ENCODE peak calls at places on chromosomes 4 and X, in five cellular contexts. I, Q, T, C and O are unnamed samples.

GRCh38 chrX:18619288-18619687 is 52.6 kb downstream of the RS1 start:
- DNase-seq in I (no peak), Q (no peak), T (no peak), C (no peak), O (no peak)

GRCh38 chrX:79270401-79270800 is 96.7 kb downstream of the ITM2A start:
- DNase-seq in I (no peak), Q (no peak), T (no peak), C (no peak), O (peak; percentile 23)

GRCh38 chrX:3346436-3347329 is at the start of gene MXRA5:
- DNase-seq in I (no peak), Q (no peak), T (no peak), C (peak; percentile 11), O (no peak)

GRCh38 chr4:116073051-116073450 is 959.6 kb upstream of the NDST4 start:
- DNase-seq in I (no peak), Q (no peak), T (no peak), C (no peak), O (no peak)

GRCh38 chr4:161936625-161937133 is 227.1 kb downstream of the FSTL5 start:
- DNase-seq in I (peak; percentile 1), Q (no peak), T (no peak), C (peak; percentile 80), O (no peak)

GRCh38 chr4:146275370-146275769 is 61.0 kb downstream of the REELD1 start:
- DNase-seq in I (no peak), Q (no peak), T (no peak), C (no peak), O (no peak)

GRCh38 chr4:174496631-174497442 is 25.5 kb downstream of the HPGD start:
- DNase-seq in I (no peak), Q (no peak), T (no peak), C (no peak), O (no peak)

GRCh38 chr4:103719320-103720204 is at the start of gene TACR3:
- DNase-seq in I (no peak), Q (no peak), T (no peak), C (no peak), O (no peak)

GRCh38 chrX:40172169-40172979 is 74.6 kb upstream of the BCOR start:
- DNase-seq in I (no peak), Q (no peak), T (no peak), C (peak; percentile 44), O (no peak)

GRCh38 chrX:30307466-30307865 is 1.7 kb downstream of the NR0B1 start:
- DNase-seq in I (no peak), Q (no peak), T (no peak), C (no peak), O (no peak)

DNA sequence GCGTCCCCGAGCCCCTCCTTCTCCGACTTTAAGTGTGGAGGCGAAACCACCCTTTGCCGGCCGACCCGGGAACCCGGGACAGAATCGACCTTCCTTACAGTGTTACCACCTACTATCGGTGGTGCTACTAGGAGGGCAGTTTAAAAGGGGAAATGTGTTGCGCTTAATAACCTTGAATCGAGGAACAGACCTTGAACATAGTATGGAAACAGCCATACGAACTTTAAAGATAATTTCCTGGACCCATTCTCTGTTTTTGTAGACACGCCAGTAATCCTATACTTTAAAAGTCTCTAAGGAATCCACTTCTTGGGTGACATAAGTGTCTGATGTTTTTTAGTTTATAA is 1.5 kb downstream of the ING2 start:
- DNase-seq in I (no peak), Q (no peak), T (no peak), C (no peak), O (no peak)
- TF ChIP-seq POLR2A in I (no peak), Q (no peak), T (no peak), C (no peak), O (no peak)

GRCh38 chrX:72238183-72238582 is 644 bp downstream of the ERCC6L start:
- DNase-seq in I (no peak), Q (no peak), T (no peak), C (no peak), O (no peak)

GRCh38 chrX:72240976-72241375 is 2.1 kb upstream of the ERCC6L start:
- DNase-seq in I (no peak), Q (peak; percentile 9), T (no peak), C (no peak), O (no peak)

GRCh38 chrX:72236841-72237240 is 2.0 kb downstream of the ERCC6L start:
- DNase-seq in I (no peak), Q (no peak), T (no peak), C (peak; percentile 80), O (no peak)

GRCh38 chrX:72243472-72243871 is 4.6 kb upstream of the ERCC6L start:
- DNase-seq in I (no peak), Q (no peak), T (no peak), C (peak; percentile 51), O (no peak)

GRCh38 chrX:72238721-72239475 is at the start of gene ERCC6L:
- DNase-seq in I (peak; percentile 86), Q (peak; percentile 70), T (peak; percentile 60), C (peak; percentile 80), O (peak; percentile 95)
- TF ChIP-seq POLR2A in I (peak; percentile 96), Q (peak; percentile 70), T (no peak), C (no peak), O (no peak)

DNA sequence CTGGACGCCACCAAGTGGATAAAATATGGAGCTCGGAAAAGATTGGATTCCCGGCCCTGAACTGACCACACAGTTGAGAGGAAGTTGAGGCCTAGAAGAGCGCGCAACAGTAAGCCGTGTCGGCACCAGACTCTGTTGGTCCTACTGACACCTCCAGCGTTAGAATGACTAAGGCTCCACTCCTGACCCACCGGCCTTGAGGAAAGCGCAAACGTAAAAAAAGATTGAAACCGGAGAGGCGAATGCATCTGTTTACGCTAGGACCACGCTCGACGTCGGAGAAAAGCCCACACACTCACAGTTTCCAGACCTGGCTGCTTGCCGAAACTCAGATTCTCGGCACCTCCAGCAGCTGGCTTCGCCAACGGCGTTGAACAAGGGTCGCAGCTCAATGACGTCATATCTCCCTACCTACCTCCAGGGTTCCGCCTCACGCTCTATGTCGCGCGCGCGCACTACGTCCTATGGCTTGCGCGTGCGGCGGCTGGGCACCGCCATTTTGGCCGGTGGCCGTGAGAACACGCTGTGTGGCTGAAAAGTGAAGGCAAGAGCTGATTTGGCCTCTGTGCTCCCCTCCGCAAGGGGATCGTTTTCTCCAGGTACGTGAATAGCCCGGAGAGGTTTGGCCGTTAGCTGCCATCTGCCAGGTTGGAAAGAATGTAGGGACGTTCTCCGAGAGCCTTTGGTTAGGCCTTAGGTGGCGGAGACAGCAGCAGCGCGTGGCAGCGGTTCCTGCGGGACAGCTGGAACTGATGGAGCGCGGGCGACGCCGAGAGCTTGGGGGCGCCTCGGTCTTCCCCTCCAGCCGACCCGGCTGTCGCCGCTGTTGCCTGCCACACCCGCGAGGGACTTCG is at the start of the genes ABCE1 and ANAPC10:
- DNase-seq in I (peak; percentile 79), Q (peak; percentile 94), T (peak; percentile 93), C (peak; percentile 99), O (peak; percentile 96)
- TF ChIP-seq POLR2A in I (peak; percentile 73), Q (peak; percentile 90), T (peak; percentile 57), C (peak; percentile 82), O (no peak)

DNA sequence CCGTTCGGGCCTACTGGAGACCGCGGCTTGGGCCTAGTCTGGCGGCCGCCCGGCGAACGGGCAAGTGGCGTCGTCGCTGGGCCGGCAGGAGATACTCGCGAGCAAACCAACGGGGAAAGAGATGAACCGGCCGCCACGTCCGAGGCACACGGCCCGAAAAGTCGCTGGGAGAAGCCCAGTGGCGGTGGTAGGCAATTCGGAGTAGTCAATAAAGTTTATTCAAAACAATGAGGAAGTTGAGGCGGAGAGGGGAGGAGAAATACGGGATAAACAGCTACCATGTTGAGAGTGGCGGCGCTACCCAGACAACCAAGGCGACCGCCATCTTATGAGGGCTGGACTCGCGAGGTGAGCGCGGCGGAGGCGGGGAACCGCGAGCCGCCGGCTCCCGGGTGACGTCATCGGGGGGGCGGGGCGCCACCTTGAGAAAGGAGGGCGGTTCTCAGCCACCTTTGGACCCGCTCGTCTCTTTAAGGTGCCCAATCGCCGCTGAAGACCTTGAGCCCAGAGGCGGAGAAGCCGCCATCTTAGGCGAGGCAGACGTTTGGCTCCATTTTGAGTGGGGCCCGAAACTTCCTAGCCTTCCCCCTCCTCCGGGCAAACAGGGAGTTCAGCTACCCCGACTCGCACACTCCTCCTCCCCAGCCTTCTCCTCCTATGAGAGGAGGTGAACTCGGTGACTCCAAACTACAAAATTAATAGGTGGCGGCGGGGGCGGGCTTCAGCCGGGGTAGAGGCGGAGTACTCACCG is at the start of gene PHF8:
- DNase-seq in I (peak; percentile 76), Q (peak; percentile 86), T (peak; percentile 87), C (peak; percentile 92), O (peak; percentile 92)
- TF ChIP-seq POLR2A in I (peak; percentile 42), Q (peak; percentile 45), T (peak; percentile 67), C (peak; percentile 77), O (no peak)

DNA sequence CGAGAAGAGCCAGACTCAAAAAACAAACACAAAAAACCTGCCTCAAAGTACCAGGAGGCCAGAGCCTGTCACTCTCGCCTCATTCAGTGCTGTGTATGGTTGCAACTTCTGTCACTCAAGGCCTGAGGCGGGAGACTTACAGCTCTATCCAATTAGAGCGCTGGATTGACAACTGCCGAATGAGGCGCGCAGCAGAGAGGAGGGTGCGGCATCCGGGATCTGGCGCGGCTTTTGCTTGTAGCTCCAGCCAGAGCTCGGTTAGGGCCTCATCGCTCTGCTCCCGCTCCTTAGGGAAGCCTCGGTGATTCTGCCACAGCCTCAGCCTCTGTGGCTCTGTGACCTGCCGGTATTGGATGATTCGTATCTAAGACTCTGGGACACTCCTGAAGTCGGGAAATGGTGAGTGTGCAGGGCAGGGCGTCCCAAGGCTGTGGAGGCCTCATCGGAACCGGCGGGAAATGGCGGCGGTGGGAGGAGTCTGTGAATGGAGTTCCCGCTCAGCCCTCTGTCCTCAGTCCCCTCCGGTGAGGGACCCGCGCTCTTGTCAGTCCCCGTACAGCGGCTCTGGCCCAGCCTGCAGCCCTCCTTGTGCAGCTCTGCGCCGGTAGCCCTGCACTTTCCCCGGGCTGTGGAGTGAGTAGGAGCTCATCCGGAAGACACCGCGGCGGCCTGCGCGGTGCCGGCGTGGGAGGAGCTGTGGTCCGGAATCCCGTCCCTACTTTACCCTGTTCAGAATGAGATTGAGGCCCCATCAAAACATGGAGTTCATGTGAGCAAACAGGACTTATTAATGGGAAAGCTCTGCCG is at the start of gene ZNF718:
- DNase-seq in I (peak; percentile 89), Q (no peak), T (peak; percentile 78), C (peak; percentile 97), O (peak; percentile 94)
- TF ChIP-seq POLR2A in I (peak; percentile 33), Q (no peak), T (peak; percentile 69), C (peak; percentile 79), O (no peak)

DNA sequence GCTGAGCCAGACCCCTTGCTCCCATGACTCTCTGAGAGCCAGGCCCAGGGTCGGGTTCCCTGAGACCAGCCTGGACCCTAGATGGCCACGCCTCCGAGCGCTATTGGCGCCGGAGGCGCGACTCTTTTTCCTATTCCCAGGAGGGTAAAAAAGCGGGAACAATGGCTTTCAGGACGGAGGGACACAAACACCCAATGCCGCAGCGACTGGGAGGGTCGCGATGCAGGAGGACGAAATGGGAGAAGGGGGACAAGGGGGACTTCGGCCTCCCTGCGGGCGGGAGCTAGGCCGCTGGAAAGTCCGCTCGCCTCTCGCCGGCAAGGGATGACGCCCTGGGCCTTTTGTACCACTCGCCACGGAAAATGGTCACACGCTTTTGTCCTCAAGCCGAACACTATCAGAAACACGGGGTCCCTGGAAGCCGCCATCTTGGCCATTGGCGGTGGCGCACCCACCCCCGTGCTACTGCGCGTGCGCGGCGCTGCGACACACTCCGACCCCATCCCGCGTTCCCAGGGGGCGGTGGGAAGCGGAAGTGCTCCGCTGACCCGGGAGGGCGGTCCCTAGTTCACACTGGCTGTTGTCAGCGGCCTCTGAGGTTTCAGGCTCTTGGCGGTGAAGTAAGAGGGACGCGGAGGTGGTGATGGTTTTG is 98.4 kb downstream of the ZNF674 start:
- DNase-seq in I (peak; percentile 89), Q (peak; percentile 82), T (peak; percentile 59), C (peak; percentile 69), O (peak; percentile 96)
- TF ChIP-seq POLR2A in I (peak; percentile 62), Q (peak; percentile 77), T (peak; percentile 35), C (peak; percentile 44), O (peak; percentile 18)